ENCODE peak calls at places on chromosome X, in four cellular contexts. U is CD8-positive, alpha-beta memory T cell; N is Karpas-422; X is memory B cell. F is an unnamed sample.

GRCh38 chrX:149286940-149287349 is 218.2 kb downstream of the IDS start:
- DNase-seq in U (peak), N (peak), X (peak), F (no peak)

GRCh38 chrX:45623266-45623665 is 422.6 kb upstream of the DIPK2B start:
- DNase-seq in U (no peak), N (no peak), X (no peak), F (no peak)

GRCh38 chrX:120281761-120282160 is 29.5 kb downstream of the TMEM255A start:
- DNase-seq in U (no peak), N (no peak), X (no peak), F (no peak)

GRCh38 chrX:41541381-41541780 is 94.2 kb downstream of the NYX start:
- DNase-seq in U (no peak), N (no peak), X (no peak), F (no peak)

GRCh38 chrX:97030947-97031346 is 147.2 kb downstream of the RPA4 start:
- DNase-seq in U (no peak), N (no peak), X (no peak), F (no peak)

GRCh38 chrX:133559909-133560308 is 144.6 kb upstream of the GPC4 start:
- DNase-seq in U (no peak), N (no peak), X (no peak), F (no peak)

GRCh38 chrX:109733658-109734022 is 583 bp upstream of the ACSL4 start:
- DNase-seq in U (no peak), N (no peak), X (no peak), F (no peak)

GRCh38 chrX:20829665-20830481 is 544.3 kb upstream of the CNKSR2 start:
- DNase-seq in U (no peak), N (no peak), X (no peak), F (no peak)

GRCh38 chrX:7139202-7140081 is 8.1 kb upstream of the STS start:
- DNase-seq in U (no peak), N (no peak), X (no peak), F (no peak)

GRCh38 chrX:82230013-82230412 is 1028.1 kb downstream of the SH3BGRL start:
- DNase-seq in U (no peak), N (no peak), X (no peak), F (no peak)

GRCh38 chrX:105302246-105302645 is 81.8 kb upstream of the TEX13A start:
- DNase-seq in U (no peak), N (no peak), X (no peak), F (no peak)

GRCh38 chrX:47174376-47174775 is 19.3 kb upstream of the UBA1 start:
- DNase-seq in U (no peak), N (no peak), X (no peak), F (no peak)

GRCh38 chrX:69705818-69706217 is 89.9 kb downstream of the EDA start:
- DNase-seq in U (no peak), N (no peak), X (no peak), F (no peak)

GRCh38 chrX:53288173-53288572 is 6.8 kb upstream of the IQSEC2 start:
- DNase-seq in U (peak), N (no peak), X (no peak), F (no peak)

F was measured in GM18507.